ENCODE peak calls at places on chromosomes 3 and 15, in four cellular contexts. One of them, this sample, is unnamed. For H3K4me1, the result is how much of the 10 kb centered on the place peaks cover.

GRCh38 chr15:81270781-81271491 is 53.0 kb downstream of the STARD5 start:
- DNase-seq in CD8-positive, alpha-beta memory T cell: no peak
- DNase-seq in CD8-positive, alpha-beta T cell: no peak
- DNase-seq in H9: no peak
- DNase-seq in this sample: no peak

GRCh38 chr3:103136621-103137020 is 701.8 kb downstream of the ZPLD1 start:
- DNase-seq in CD8-positive, alpha-beta memory T cell: no peak
- DNase-seq in CD8-positive, alpha-beta T cell: no peak
- DNase-seq in H9: no peak
- DNase-seq in this sample: no peak

GRCh38 chr3:66428733-66429132 is 72.1 kb downstream of the LRIG1 start:
- DNase-seq in CD8-positive, alpha-beta memory T cell: no peak
- DNase-seq in CD8-positive, alpha-beta T cell: no peak
- DNase-seq in H9: no peak
- DNase-seq in this sample: no peak

GRCh38 chr15:82952156-82953081 is at the start of gene HOMER2:
- DNase-seq in CD8-positive, alpha-beta memory T cell: peak
- DNase-seq in CD8-positive, alpha-beta T cell: no peak
- DNase-seq in H9: peak
- DNase-seq in this sample: no peak

GRCh38 chr3:131396170-131396569 is 14.6 kb downstream of the NUDT16 start:
- DNase-seq in CD8-positive, alpha-beta memory T cell: no peak
- DNase-seq in CD8-positive, alpha-beta T cell: no peak
- DNase-seq in H9: no peak
- DNase-seq in this sample: no peak

GRCh38 chr3:197787412-197787811 is 3.6 kb upstream of the LRCH3 start:
- DNase-seq in CD8-positive, alpha-beta memory T cell: no peak
- DNase-seq in CD8-positive, alpha-beta T cell: no peak
- DNase-seq in H9: no peak
- DNase-seq in this sample: no peak

GRCh38 chr3:50194903-50195500 is 3.6 kb downstream of the GNAT1 start:
- DNase-seq in CD8-positive, alpha-beta memory T cell: no peak
- DNase-seq in CD8-positive, alpha-beta T cell: no peak
- DNase-seq in H9: peak
- DNase-seq in this sample: no peak

GRCh38 chr3:118089563-118089962 is 945.1 kb downstream of the IGSF11 start:
- DNase-seq in CD8-positive, alpha-beta memory T cell: no peak
- DNase-seq in CD8-positive, alpha-beta T cell: no peak
- DNase-seq in H9: no peak
- DNase-seq in this sample: no peak

GRCh38 chr3:38989932-38990510 is 61.7 kb downstream of the SCN11A start:
- DNase-seq in CD8-positive, alpha-beta memory T cell: no peak
- DNase-seq in CD8-positive, alpha-beta T cell: no peak
- DNase-seq in H9: no peak
- DNase-seq in this sample: no peak

GRCh38 chr3:190076138-190076537 is 44.6 kb downstream of the P3H2 start:
- DNase-seq in CD8-positive, alpha-beta memory T cell: no peak
- DNase-seq in CD8-positive, alpha-beta T cell: no peak
- DNase-seq in H9: no peak
- DNase-seq in this sample: no peak

GRCh38 chr15:49187537-49188245 is 17.6 kb downstream of the GALK2 start:
- DNase-seq in CD8-positive, alpha-beta memory T cell: no peak
- DNase-seq in CD8-positive, alpha-beta T cell: no peak
- DNase-seq in H9: no peak
- DNase-seq in this sample: no peak

GRCh38 chr3:57949344-57949743 is 58.9 kb upstream of the FLNB start:
- DNase-seq in CD8-positive, alpha-beta memory T cell: no peak
- DNase-seq in CD8-positive, alpha-beta T cell: no peak
- DNase-seq in H9: no peak
- DNase-seq in this sample: no peak

GRCh38 chr15:32866486-32867312 is 148.9 kb downstream of the GREM1 start:
- DNase-seq in CD8-positive, alpha-beta memory T cell: no peak
- DNase-seq in CD8-positive, alpha-beta T cell: no peak
- DNase-seq in H9: no peak
- DNase-seq in this sample: no peak

GRCh38 chr15:78944669-78945407 is at the start of gene CTSH:
- DNase-seq in CD8-positive, alpha-beta memory T cell: peak
- DNase-seq in CD8-positive, alpha-beta T cell: peak
- DNase-seq in H9: peak
- DNase-seq in this sample: peak

GRCh38 chr3:150737874-150738679 is 24.9 kb downstream of the SIAH2 start:
- DNase-seq in CD8-positive, alpha-beta memory T cell: no peak
- DNase-seq in CD8-positive, alpha-beta T cell: no peak
- DNase-seq in H9: peak
- DNase-seq in this sample: no peak

GRCh38 chr3:143266936-143267335 is 147.4 kb downstream of the CHST2 start:
- DNase-seq in CD8-positive, alpha-beta memory T cell: no peak
- DNase-seq in CD8-positive, alpha-beta T cell: no peak
- DNase-seq in H9: no peak
- DNase-seq in this sample: no peak

GRCh38 chr3:186825294-186825821 is 17.2 kb upstream of the ADIPOQ start:
- DNase-seq in CD8-positive, alpha-beta memory T cell: no peak
- DNase-seq in CD8-positive, alpha-beta T cell: no peak
- DNase-seq in H9: peak
- DNase-seq in this sample: no peak

GRCh38 chr3:84772841-84773240 is 185.9 kb upstream of the CADM2 start:
- DNase-seq in CD8-positive, alpha-beta memory T cell: no peak
- DNase-seq in CD8-positive, alpha-beta T cell: no peak
- DNase-seq in H9: no peak
- DNase-seq in this sample: no peak

GRCh38 chr3:52841211-52841980 is 6.6 kb upstream of the MUSTN1 start:
- DNase-seq in CD8-positive, alpha-beta memory T cell: no peak
- DNase-seq in CD8-positive, alpha-beta T cell: no peak
- DNase-seq in H9: no peak
- DNase-seq in this sample: no peak

GRCh38 chr3:20230954-20231353 is 44.9 kb upstream of the SGO1 start:
- DNase-seq in CD8-positive, alpha-beta memory T cell: no peak
- DNase-seq in CD8-positive, alpha-beta T cell: no peak
- DNase-seq in H9: no peak
- DNase-seq in this sample: no peak

GRCh38 chr15:73029003-73029527 is 23.2 kb upstream of the NEO1 start:
- DNase-seq in CD8-positive, alpha-beta memory T cell: no peak
- DNase-seq in CD8-positive, alpha-beta T cell: no peak
- DNase-seq in H9: no peak
- DNase-seq in this sample: no peak
- H3K4me1 ChIP-seq in CD8-positive, alpha-beta memory T cell: under half
- H3K4me1 ChIP-seq in CD8-positive, alpha-beta T cell: under half
- H3K4me1 ChIP-seq in H9: under half
- H3K4me1 ChIP-seq in this sample: under half

DNA sequence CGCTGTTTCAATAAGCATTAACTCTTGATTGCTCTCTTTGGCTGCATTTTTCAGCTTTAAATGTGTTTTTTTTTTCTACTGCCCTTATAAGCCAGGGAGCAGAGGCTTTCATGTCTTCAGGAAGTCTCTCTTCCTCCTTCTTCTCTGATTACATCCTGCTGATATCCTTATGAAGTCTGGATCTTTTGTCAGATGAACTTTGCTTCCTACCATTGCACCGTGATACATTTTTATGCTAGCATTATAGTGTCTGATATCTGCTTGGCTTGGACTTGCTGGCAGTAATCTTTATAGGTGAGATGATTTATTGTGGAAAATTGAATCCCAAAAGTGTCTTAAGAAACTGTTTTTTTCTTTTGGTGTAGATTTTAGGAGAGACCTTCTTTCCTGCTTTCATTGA is 160.4 kb upstream of the CFAP20DC start:
- DNase-seq in CD8-positive, alpha-beta memory T cell: no peak
- DNase-seq in CD8-positive, alpha-beta T cell: no peak
- DNase-seq in H9: no peak
- DNase-seq in this sample: no peak
- H3K27ac ChIP-seq in CD8-positive, alpha-beta memory T cell: no peak
- H3K27ac ChIP-seq in CD8-positive, alpha-beta T cell: no peak
- H3K27ac ChIP-seq in H9: no peak
- H3K27ac ChIP-seq in this sample: no peak

DNA sequence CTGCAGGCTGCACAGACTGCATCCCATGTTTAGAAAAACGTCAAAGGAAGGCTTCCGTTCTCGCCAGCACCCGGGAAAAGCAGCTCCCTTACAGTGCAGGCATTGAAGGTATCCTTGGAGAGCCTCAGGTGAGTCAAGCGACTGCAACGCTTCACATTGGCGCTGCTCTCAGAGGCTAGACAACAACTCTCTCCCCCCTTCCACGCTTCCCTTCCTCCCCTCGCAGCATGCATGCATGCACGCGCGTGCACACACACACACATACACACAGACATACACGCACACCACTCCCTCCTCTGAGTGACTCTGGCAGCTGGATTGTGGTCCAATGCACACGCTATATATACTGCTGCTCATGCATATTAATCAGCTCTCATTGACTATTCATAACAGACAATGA is 191.1 kb downstream of the PDZRN3 start:
- DNase-seq in CD8-positive, alpha-beta memory T cell: no peak
- DNase-seq in CD8-positive, alpha-beta T cell: no peak
- DNase-seq in H9: no peak
- DNase-seq in this sample: no peak
- H3K4me1 ChIP-seq in CD8-positive, alpha-beta memory T cell: under half
- H3K4me1 ChIP-seq in CD8-positive, alpha-beta T cell: under half
- H3K4me1 ChIP-seq in H9: under half
- H3K4me1 ChIP-seq in this sample: under half

DNA sequence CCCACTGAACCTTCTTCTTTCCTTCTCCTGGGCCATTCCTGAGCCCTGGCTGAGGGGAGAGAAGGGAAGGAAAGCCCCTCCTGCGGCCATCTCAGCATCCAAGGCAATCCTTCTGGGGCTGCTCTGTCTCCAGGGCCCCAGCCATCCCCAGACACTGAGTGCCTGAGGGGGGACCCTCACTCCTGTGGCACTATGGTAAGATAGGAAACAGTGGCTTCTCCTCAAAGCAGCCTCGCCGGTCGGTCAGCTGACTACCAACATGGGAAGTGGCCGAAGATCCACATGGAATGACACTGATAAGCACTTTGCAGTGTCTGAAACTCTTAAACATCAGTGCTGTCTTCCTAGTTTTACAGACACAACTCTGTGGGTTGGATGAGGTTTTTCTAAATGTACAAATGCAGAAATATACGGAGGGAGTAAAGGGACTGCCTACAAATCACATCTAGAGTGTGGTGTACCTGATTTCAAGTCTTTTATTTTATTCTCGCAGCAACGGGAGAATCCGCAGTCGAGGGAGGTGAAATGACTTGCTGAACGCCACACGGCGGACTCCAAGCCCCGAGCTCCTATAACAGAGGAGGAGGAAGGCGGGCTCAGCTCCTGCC is 973 bp upstream of the ITPKA start:
- DNase-seq in CD8-positive, alpha-beta memory T cell: no peak
- DNase-seq in CD8-positive, alpha-beta T cell: no peak
- DNase-seq in H9: no peak
- DNase-seq in this sample: no peak
- H3K27ac ChIP-seq in CD8-positive, alpha-beta memory T cell: peak
- H3K27ac ChIP-seq in CD8-positive, alpha-beta T cell: no peak
- H3K27ac ChIP-seq in H9: no peak
- H3K27ac ChIP-seq in this sample: no peak

GRCh38 chr3:71063768-71064287 is 519.7 kb downstream of the FOXP1 start:
- DNase-seq in CD8-positive, alpha-beta memory T cell: no peak
- DNase-seq in CD8-positive, alpha-beta T cell: no peak
- DNase-seq in H9: no peak
- DNase-seq in this sample: no peak
- H3K4me1 ChIP-seq in CD8-positive, alpha-beta memory T cell: half or more
- H3K4me1 ChIP-seq in CD8-positive, alpha-beta T cell: half or more
- H3K4me1 ChIP-seq in H9: under half
- H3K4me1 ChIP-seq in this sample: half or more

GRCh38 chr15:90104551-90104950 is 2.3 kb upstream of the IDH2 start:
- DNase-seq in CD8-positive, alpha-beta memory T cell: no peak
- DNase-seq in CD8-positive, alpha-beta T cell: no peak
- DNase-seq in H9: no peak
- DNase-seq in this sample: no peak
- H3K27ac ChIP-seq in CD8-positive, alpha-beta memory T cell: no peak
- H3K27ac ChIP-seq in CD8-positive, alpha-beta T cell: no peak
- H3K27ac ChIP-seq in H9: no peak
- H3K27ac ChIP-seq in this sample: no peak

DNA sequence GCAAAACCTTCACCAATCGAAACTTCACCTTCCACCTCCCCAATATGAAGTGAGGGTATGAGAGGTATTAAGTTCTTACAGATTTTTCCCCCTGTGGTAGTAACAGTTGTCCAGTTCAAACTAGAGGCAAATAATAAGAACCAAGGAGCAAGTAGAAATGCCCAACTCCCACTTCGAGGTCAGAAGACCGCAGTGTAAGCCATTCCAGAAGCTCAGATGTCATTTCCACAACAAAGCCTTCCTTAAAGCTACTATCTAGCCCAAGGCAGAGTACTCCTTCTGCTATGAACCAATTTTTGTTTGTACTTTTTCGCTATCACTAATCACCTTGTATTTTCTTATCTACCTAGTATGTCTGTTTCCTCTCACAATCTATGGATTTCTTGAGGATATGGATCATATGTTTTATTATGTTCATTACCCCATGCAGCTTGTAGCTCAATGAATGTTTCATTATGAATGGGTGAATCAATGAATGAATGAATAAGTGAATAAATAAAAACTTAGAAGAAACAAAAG is 235.7 kb upstream of the KCNMB2 start:
- DNase-seq in CD8-positive, alpha-beta memory T cell: no peak
- DNase-seq in CD8-positive, alpha-beta T cell: no peak
- DNase-seq in H9: no peak
- DNase-seq in this sample: no peak
- H3K4me1 ChIP-seq in CD8-positive, alpha-beta memory T cell: under half
- H3K4me1 ChIP-seq in CD8-positive, alpha-beta T cell: under half
- H3K4me1 ChIP-seq in H9: under half
- H3K4me1 ChIP-seq in this sample: under half

GRCh38 chr3:13824521-13825316 is 55.2 kb downstream of the WNT7A start:
- DNase-seq in CD8-positive, alpha-beta memory T cell: no peak
- DNase-seq in CD8-positive, alpha-beta T cell: no peak
- DNase-seq in H9: no peak
- DNase-seq in this sample: no peak
- H3K27ac ChIP-seq in CD8-positive, alpha-beta memory T cell: no peak
- H3K27ac ChIP-seq in CD8-positive, alpha-beta T cell: no peak
- H3K27ac ChIP-seq in H9: no peak
- H3K27ac ChIP-seq in this sample: no peak

DNA sequence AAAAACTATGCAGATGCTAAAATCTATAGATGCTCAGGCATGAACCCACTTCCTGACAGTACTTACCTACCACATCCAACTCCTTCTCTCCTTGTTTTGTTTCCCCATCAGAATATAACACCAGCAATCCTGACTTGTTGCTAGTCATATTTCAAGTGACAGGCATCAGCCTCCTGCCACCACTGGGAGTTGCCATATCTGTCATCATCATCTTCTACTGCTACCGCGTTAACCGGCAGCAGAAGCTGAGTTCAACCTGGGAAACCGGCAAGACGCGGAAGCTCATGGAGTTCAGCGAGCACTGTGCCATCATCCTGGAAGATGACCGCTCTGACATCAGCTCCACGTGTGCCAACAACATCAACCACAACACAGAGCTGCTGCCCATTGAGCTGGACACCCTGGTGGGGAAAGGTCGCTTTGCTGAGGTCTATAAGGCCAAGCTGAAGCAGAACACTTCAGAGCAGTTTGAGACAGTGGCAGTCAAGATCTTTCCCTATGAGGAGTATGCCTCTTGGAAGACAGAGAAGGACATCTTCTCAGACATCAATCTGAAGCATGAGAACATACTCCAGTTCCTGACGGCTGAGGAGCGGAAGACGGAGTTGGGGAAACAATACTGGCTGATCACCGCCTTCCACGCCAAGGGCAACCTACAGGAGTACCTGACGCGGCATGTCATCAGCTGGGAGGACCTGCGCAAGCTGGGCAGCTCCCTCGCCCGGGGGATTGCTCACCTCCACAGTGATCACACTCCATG is 65.3 kb downstream of the TGFBR2 start:
- DNase-seq in CD8-positive, alpha-beta memory T cell: no peak
- DNase-seq in CD8-positive, alpha-beta T cell: no peak
- DNase-seq in H9: no peak
- DNase-seq in this sample: no peak
- H3K4me1 ChIP-seq in CD8-positive, alpha-beta memory T cell: half or more
- H3K4me1 ChIP-seq in CD8-positive, alpha-beta T cell: half or more
- H3K4me1 ChIP-seq in H9: under half
- H3K4me1 ChIP-seq in this sample: half or more

This sample was measured in CD4-positive, alpha-beta memory T cell.